ENCODE peak calls at places on chromosomes 16 and 17, in four cellular contexts. One of them, this sample, is unnamed. For H3K27me3 and H3K79me1, the result is how much of the 10 kb centered on the place peaks cover.

GRCh38 chr16:27406729-27407128 is 4.8 kb downstream of the IL21R start:
- DNase-seq in neuronal stem cell: no peak
- DNase-seq in H9: no peak
- DNase-seq in mesenchymal stem cell: no peak
- DNase-seq in this sample: no peak

GRCh38 chr16:68503334-68503733 is 35.8 kb upstream of the ZFP90 start:
- DNase-seq in mesenchymal stem cell: no peak
- DNase-seq in H9: no peak
- DNase-seq in neuronal stem cell: no peak
- DNase-seq in this sample: no peak

GRCh38 chr17:4476017-4476416 is 22.7 kb upstream of the SPNS2 start:
- DNase-seq in mesenchymal stem cell: no peak
- DNase-seq in H9: no peak
- DNase-seq in neuronal stem cell: no peak
- DNase-seq in this sample: no peak

GRCh38 chr17:73278465-73279453 is 17.1 kb upstream of the CPSF4L start:
- DNase-seq in mesenchymal stem cell: no peak
- DNase-seq in neuronal stem cell: no peak
- DNase-seq in H9: peak
- DNase-seq in this sample: peak

GRCh38 chr16:57266531-57267268 is 17.8 kb downstream of the PLLP start:
- DNase-seq in neuronal stem cell: no peak
- DNase-seq in H9: no peak
- DNase-seq in mesenchymal stem cell: no peak
- DNase-seq in this sample: no peak

GRCh38 chr16:35188288-35189155 is 1729.1 kb downstream of the TP53TG3F start:
- DNase-seq in neuronal stem cell: no peak
- DNase-seq in H9: no peak
- DNase-seq in mesenchymal stem cell: no peak
- DNase-seq in this sample: no peak

GRCh38 chr17:2954898-2955445 is 108.4 kb downstream of the OR1D5 start:
- DNase-seq in neuronal stem cell: no peak
- DNase-seq in mesenchymal stem cell: peak
- DNase-seq in H9: no peak
- DNase-seq in this sample: peak

GRCh38 chr17:56925088-56925487 is 11.2 kb upstream of the TRIM25 start:
- DNase-seq in mesenchymal stem cell: no peak
- DNase-seq in neuronal stem cell: no peak
- DNase-seq in H9: no peak
- DNase-seq in this sample: no peak

GRCh38 chr17:4520881-4521600 is 22.4 kb downstream of the SPNS2 start:
- DNase-seq in neuronal stem cell: no peak
- DNase-seq in H9: no peak
- DNase-seq in mesenchymal stem cell: no peak
- DNase-seq in this sample: peak

GRCh38 chr17:47995241-47995935 is 24.5 kb downstream of the CDK5RAP3 start:
- DNase-seq in neuronal stem cell: peak
- DNase-seq in H9: peak
- DNase-seq in mesenchymal stem cell: no peak
- DNase-seq in this sample: no peak

GRCh38 chr17:30291571-30292489 is at the start of gene BLMH:
- DNase-seq in H9: peak
- DNase-seq in mesenchymal stem cell: peak
- DNase-seq in neuronal stem cell: peak
- DNase-seq in this sample: peak

GRCh38 chr17:38893113-38893512 is 23.3 kb downstream of the LASP1 start:
- DNase-seq in neuronal stem cell: no peak
- DNase-seq in H9: peak
- DNase-seq in mesenchymal stem cell: no peak
- DNase-seq in this sample: no peak

GRCh38 chr17:78294356-78294755 is 62.9 kb downstream of the TMEM235 start:
- DNase-seq in mesenchymal stem cell: no peak
- DNase-seq in neuronal stem cell: no peak
- DNase-seq in H9: no peak
- DNase-seq in this sample: no peak

GRCh38 chr16:85402910-85403692 is 210.0 kb upstream of the GSE1 start:
- DNase-seq in H9: no peak
- DNase-seq in mesenchymal stem cell: peak
- DNase-seq in neuronal stem cell: no peak
- DNase-seq in this sample: no peak

GRCh38 chr16:180101-180920 is at the start of gene HBQ1:
- DNase-seq in neuronal stem cell: peak
- DNase-seq in mesenchymal stem cell: peak
- DNase-seq in H9: peak
- DNase-seq in this sample: no peak

GRCh38 chr17:49588726-49589555 is 13.3 kb downstream of the NXPH3 start:
- DNase-seq in mesenchymal stem cell: no peak
- DNase-seq in neuronal stem cell: no peak
- DNase-seq in H9: no peak
- DNase-seq in this sample: peak

GRCh38 chr16:4016648-4017047 is 99.6 kb downstream of the ADCY9 start:
- DNase-seq in H9: no peak
- DNase-seq in mesenchymal stem cell: no peak
- DNase-seq in neuronal stem cell: no peak
- DNase-seq in this sample: peak

GRCh38 chr16:593406-593805 is 3.5 kb downstream of the RAB40C start:
- DNase-seq in H9: no peak
- DNase-seq in mesenchymal stem cell: no peak
- DNase-seq in neuronal stem cell: no peak
- DNase-seq in this sample: peak

GRCh38 chr17:64531955-64532371 is 25.2 kb downstream of the CEP95 start:
- DNase-seq in neuronal stem cell: no peak
- DNase-seq in H9: no peak
- DNase-seq in mesenchymal stem cell: peak
- DNase-seq in this sample: no peak

GRCh38 chr16:58678716-58679115 is 5.9 kb downstream of the SLC38A7 start:
- DNase-seq in mesenchymal stem cell: no peak
- DNase-seq in H9: no peak
- DNase-seq in neuronal stem cell: no peak
- DNase-seq in this sample: no peak

GRCh38 chr17:2212328-2212981 is 91.1 kb downstream of the SMG6 start:
- DNase-seq in mesenchymal stem cell: peak
- DNase-seq in H9: no peak
- DNase-seq in neuronal stem cell: no peak
- DNase-seq in this sample: peak

GRCh38 chr16:65760874-65761273 is 605.6 kb upstream of the CDH5 start:
- DNase-seq in mesenchymal stem cell: no peak
- DNase-seq in H9: no peak
- DNase-seq in neuronal stem cell: no peak
- DNase-seq in this sample: no peak

GRCh38 chr16:29192329-29193247 is 207.7 kb downstream of the LAT start:
- DNase-seq in neuronal stem cell: no peak
- DNase-seq in H9: peak
- DNase-seq in mesenchymal stem cell: no peak
- DNase-seq in this sample: no peak

GRCh38 chr16:31010539-31010938 is at the start of gene STX1B:
- DNase-seq in H9: peak
- DNase-seq in mesenchymal stem cell: no peak
- DNase-seq in neuronal stem cell: peak
- DNase-seq in this sample: no peak

GRCh38 chr17:38352245-38353083 is 820 bp downstream of the SOCS7 start:
- DNase-seq in mesenchymal stem cell: peak
- DNase-seq in H9: peak
- DNase-seq in neuronal stem cell: no peak
- DNase-seq in this sample: no peak

GRCh38 chr17:15289285-15290185 is 24.4 kb upstream of the PMP22 start:
- DNase-seq in mesenchymal stem cell: peak
- DNase-seq in H9: no peak
- DNase-seq in neuronal stem cell: no peak
- DNase-seq in this sample: peak

GRCh38 chr16:67240506-67240905 is 6.8 kb downstream of the FHOD1 start:
- DNase-seq in mesenchymal stem cell: peak
- DNase-seq in H9: no peak
- DNase-seq in neuronal stem cell: no peak
- DNase-seq in this sample: no peak
- H2BK12ac ChIP-seq in mesenchymal stem cell: peak
- H2BK12ac ChIP-seq in H9: no peak
- H2BK12ac ChIP-seq in neuronal stem cell: no peak
- H2BK12ac ChIP-seq in this sample: peak

DNA sequence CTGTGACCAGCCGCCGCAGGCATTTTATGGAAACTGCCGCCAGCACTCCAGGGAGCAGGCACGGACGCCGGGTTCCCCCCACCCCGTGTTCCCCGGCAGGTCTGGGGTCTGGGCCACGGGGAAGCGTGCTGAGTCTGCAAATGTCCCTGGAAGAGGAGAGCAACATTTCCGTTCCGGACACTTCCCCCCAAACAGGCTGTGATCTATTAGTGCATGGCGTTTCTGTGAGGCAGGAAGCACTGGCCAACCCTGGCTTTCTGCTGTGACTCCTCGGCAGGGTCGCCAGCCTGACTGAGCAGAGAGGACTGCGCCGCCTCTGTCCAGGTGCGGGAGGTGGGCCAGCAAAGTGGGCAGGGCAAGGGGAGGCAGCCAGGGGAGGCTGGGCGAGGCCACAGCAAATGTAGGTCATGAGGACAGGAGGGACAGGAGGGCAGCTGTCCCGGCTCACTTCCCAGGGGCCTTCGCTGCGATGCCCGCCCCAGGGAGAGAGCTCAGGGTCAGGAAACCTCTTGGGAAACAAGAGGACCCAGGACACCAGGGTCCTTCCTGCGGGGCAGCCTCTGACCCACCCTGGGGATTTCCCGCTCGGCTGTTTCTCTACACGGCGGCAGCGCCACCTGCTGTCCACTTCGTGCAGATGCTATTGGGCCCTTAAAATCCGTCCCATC is 9.5 kb downstream of the FOXF1 start:
- DNase-seq in H9: peak
- DNase-seq in mesenchymal stem cell: peak
- DNase-seq in neuronal stem cell: peak
- DNase-seq in this sample: peak
- H3K27me3 ChIP-seq in H9: under half
- H3K27me3 ChIP-seq in mesenchymal stem cell: half or more
- H3K27me3 ChIP-seq in neuronal stem cell: half or more
- H3K27me3 ChIP-seq in this sample: under half

GRCh38 chr16:2763173-2763572 is 10.7 kb downstream of the SRRM2 start:
- DNase-seq in mesenchymal stem cell: no peak
- DNase-seq in neuronal stem cell: no peak
- DNase-seq in H9: no peak
- DNase-seq in this sample: no peak

GRCh38 chr16:2761472-2761871 is 9.0 kb downstream of the SRRM2 start:
- DNase-seq in H9: no peak
- DNase-seq in neuronal stem cell: no peak
- DNase-seq in mesenchymal stem cell: no peak
- DNase-seq in this sample: no peak

GRCh38 chr16:2761886-2762583 is 9.6 kb downstream of the SRRM2 start:
- DNase-seq in mesenchymal stem cell: no peak
- DNase-seq in neuronal stem cell: no peak
- DNase-seq in H9: no peak
- DNase-seq in this sample: no peak

GRCh38 chr16:2764718-2765117 is 12.3 kb downstream of the SRRM2 start:
- DNase-seq in H9: no peak
- DNase-seq in neuronal stem cell: no peak
- DNase-seq in mesenchymal stem cell: no peak
- DNase-seq in this sample: no peak

GRCh38 chr16:2762711-2763110 is 10.3 kb downstream of the SRRM2 start:
- DNase-seq in H9: no peak
- DNase-seq in neuronal stem cell: no peak
- DNase-seq in mesenchymal stem cell: no peak
- DNase-seq in this sample: no peak
- H3K79me1 ChIP-seq in H9: under half
- H3K79me1 ChIP-seq in neuronal stem cell: under half
- H3K79me1 ChIP-seq in mesenchymal stem cell: under half
- H3K79me1 ChIP-seq in this sample: under half

GRCh38 chr16:2816751-2817495 is at the start of gene PRSS21:
- DNase-seq in mesenchymal stem cell: no peak
- DNase-seq in H9: peak
- DNase-seq in neuronal stem cell: no peak
- DNase-seq in this sample: no peak
- H2BK12ac ChIP-seq in mesenchymal stem cell: no peak
- H2BK12ac ChIP-seq in H9: no peak
- H2BK12ac ChIP-seq in neuronal stem cell: peak
- H2BK12ac ChIP-seq in this sample: no peak

GRCh38 chr17:36665417-36665816 is 64.0 kb downstream of the MRM1 start:
- DNase-seq in neuronal stem cell: no peak
- DNase-seq in mesenchymal stem cell: no peak
- DNase-seq in H9: no peak
- DNase-seq in this sample: no peak
- H3K27me3 ChIP-seq in neuronal stem cell: under half
- H3K27me3 ChIP-seq in mesenchymal stem cell: half or more
- H3K27me3 ChIP-seq in H9: under half
- H3K27me3 ChIP-seq in this sample: under half

DNA sequence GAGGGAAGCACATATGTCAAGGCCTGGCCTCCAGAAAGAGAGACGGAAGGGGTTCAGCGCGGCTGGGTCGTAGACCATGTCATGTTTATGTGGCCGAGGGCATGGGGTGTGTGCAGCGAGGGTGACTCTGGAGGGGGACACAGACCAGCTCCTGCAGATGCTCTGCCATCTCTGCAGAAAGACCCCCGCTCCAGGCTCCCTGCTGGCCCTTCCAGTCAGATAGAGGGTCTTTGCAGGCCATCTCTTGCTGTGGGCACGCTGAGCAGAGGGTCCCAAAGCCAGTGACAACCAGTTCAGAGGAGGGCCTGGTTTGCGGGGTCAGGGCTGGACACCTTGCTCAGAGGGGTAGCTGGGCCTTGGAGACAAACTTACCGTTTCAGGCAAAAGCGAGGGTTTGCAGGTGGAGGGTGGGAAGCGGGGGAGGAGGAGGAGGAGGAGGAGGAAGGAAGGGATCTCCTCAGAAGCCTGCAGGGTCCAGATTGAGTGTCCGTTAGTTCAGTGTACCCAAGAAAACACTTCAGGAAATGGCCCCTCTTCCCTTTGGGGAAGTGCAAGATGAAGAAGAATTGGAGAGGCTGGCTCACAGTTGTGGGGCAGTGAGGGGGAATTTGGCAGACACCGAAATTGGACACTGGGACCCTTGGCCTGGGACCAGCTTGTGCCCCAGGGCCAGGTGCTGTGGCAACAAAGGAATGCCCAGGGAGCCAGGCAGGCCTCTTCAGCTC is 102.7 kb downstream of the CMIP start:
- DNase-seq in neuronal stem cell: no peak
- DNase-seq in H9: no peak
- DNase-seq in mesenchymal stem cell: no peak
- DNase-seq in this sample: no peak
- H3K79me1 ChIP-seq in neuronal stem cell: under half
- H3K79me1 ChIP-seq in H9: under half
- H3K79me1 ChIP-seq in mesenchymal stem cell: half or more
- H3K79me1 ChIP-seq in this sample: under half

GRCh38 chr16:50611995-50612848 is 64.0 kb downstream of the NKD1 start:
- DNase-seq in neuronal stem cell: no peak
- DNase-seq in mesenchymal stem cell: no peak
- DNase-seq in H9: no peak
- DNase-seq in this sample: no peak
- H2BK12ac ChIP-seq in neuronal stem cell: no peak
- H2BK12ac ChIP-seq in mesenchymal stem cell: no peak
- H2BK12ac ChIP-seq in H9: no peak
- H2BK12ac ChIP-seq in this sample: no peak